ENCODE peak calls at places on chromosomes 13 and 19, in ten cellular contexts. G is neural progenitor cell, O is left ventricle myocardium inferior, U is NCI-H2107, T is AG04449, S is putamen, N is fibroblast of gingiva, I is EL, R is colonic mucosa, E is GM04504. H is an unnamed sample.

GRCh38 chr19:32816555-32817099 is 52.9 kb downstream of the SLC7A9 start:
- DNase-seq in G (no peak), O (no peak), U (no peak), T (no peak), S (no peak), N (no peak), I (no peak), R (no peak), E (no peak), H (no peak)

GRCh38 chr13:46593403-46593802 is 40.4 kb downstream of the LRCH1 start:
- DNase-seq in G (no peak), O (no peak), U (no peak), T (no peak), S (no peak), N (no peak), I (no peak), R (no peak), E (no peak), H (no peak)

GRCh38 chr19:30249911-30250310 is 122.3 kb upstream of the ZNF536 start:
- DNase-seq in G (no peak), O (no peak), U (no peak), T (no peak), S (no peak), N (no peak), I (no peak), R (no peak), E (no peak), H (no peak)

GRCh38 chr19:13070425-13071140 is 32.1 kb downstream of the LYL1 start:
- DNase-seq in G (no peak), O (no peak), U (no peak), T (no peak), S (no peak), N (no peak), I (no peak), R (no peak), E (no peak), H (no peak)

GRCh38 chr13:100721885-100722512 is 47.4 kb upstream of the TMTC4 start:
- DNase-seq in G (peak), O (no peak), U (peak), T (peak), S (peak), N (peak), I (peak), R (peak), E (peak), H (no peak)

GRCh38 chr13:93145199-93145598 is 81.4 kb upstream of the GPC6 start:
- DNase-seq in G (no peak), O (no peak), U (no peak), T (no peak), S (no peak), N (no peak), I (no peak), R (no peak), E (no peak), H (no peak)

GRCh38 chr13:37173214-37173613 is 67.8 kb upstream of the CSNK1A1L start:
- DNase-seq in G (no peak), O (no peak), U (no peak), T (peak), S (no peak), N (peak), I (peak), R (no peak), E (peak), H (no peak)

GRCh38 chr13:114102521-114103288 is 29.7 kb downstream of the RASA3 start:
- DNase-seq in G (no peak), O (no peak), U (no peak), T (no peak), S (no peak), N (no peak), I (no peak), R (no peak), E (no peak), H (peak)

GRCh38 chr19:32631381-32631780 is 43.6 kb downstream of the ANKRD27 start:
- DNase-seq in G (peak), O (no peak), U (no peak), T (no peak), S (peak), N (no peak), I (no peak), R (no peak), E (no peak), H (no peak)

GRCh38 chr19:8126008-8126407 is 23.4 kb downstream of the FBN3 start:
- DNase-seq in G (no peak), O (no peak), U (no peak), T (no peak), S (no peak), N (no peak), I (no peak), R (no peak), E (no peak), H (no peak)

GRCh38 chr19:40716031-40716654 is 543 bp downstream of the COQ8B start:
- DNase-seq in G (no peak), O (no peak), U (no peak), T (no peak), S (peak), N (no peak), I (peak), R (no peak), E (no peak), H (no peak)

GRCh38 chr19:53775524-53775923 is 48.6 kb downstream of the NLRP12 start:
- DNase-seq in G (no peak), O (no peak), U (no peak), T (no peak), S (no peak), N (no peak), I (no peak), R (no peak), E (no peak), H (no peak)

GRCh38 chr19:47437500-47437899 is 18.2 kb upstream of the MEIS3 start:
- DNase-seq in G (peak), O (no peak), U (no peak), T (no peak), S (no peak), N (no peak), I (no peak), R (no peak), E (no peak), H (peak)

GRCh38 chr13:30673669-30674521 is 56.2 kb downstream of the USPL1 start:
- DNase-seq in G (peak), O (peak), U (peak), T (peak), S (peak), N (peak), I (peak), R (peak), E (peak), H (peak)

GRCh38 chr13:65293530-65294198 is 1936.5 kb downstream of the PCDH9 start:
- DNase-seq in G (no peak), O (no peak), U (no peak), T (no peak), S (no peak), N (no peak), I (no peak), R (no peak), E (no peak), H (no peak)

GRCh38 chr13:112796190-112796915 is 106.5 kb downstream of the ATP11A start:
- DNase-seq in G (no peak), O (no peak), U (no peak), T (no peak), S (no peak), N (no peak), I (no peak), R (no peak), E (no peak), H (no peak)

GRCh38 chr13:40430234-40430633 is 236.2 kb downstream of the FOXO1 start:
- DNase-seq in G (peak), O (no peak), U (no peak), T (no peak), S (no peak), N (no peak), I (no peak), R (no peak), E (no peak), H (no peak)

GRCh38 chr13:100634686-100635085 is 39.9 kb downstream of the TMTC4 start:
- DNase-seq in G (no peak), O (no peak), U (no peak), T (no peak), S (no peak), N (no peak), I (no peak), R (no peak), E (no peak), H (no peak)

GRCh38 chr13:24502567-24503375 is 9.8 kb downstream of the PARP4 start:
- DNase-seq in G (peak), O (peak), U (no peak), T (no peak), S (no peak), N (peak), I (peak), R (peak), E (peak), H (no peak)

GRCh38 chr13:54647275-54647674 is 1618.7 kb downstream of the OLFM4 start:
- DNase-seq in G (no peak), O (no peak), U (no peak), T (no peak), S (no peak), N (no peak), I (no peak), R (no peak), E (no peak), H (no peak)

GRCh38 chr19:31497709-31498108 is 148.5 kb upstream of the TSHZ3 start:
- DNase-seq in G (no peak), O (no peak), U (no peak), T (no peak), S (no peak), N (no peak), I (no peak), R (no peak), E (no peak), H (no peak)

GRCh38 chr13:29911781-29912478 is 61.5 kb upstream of the UBL3 start:
- DNase-seq in G (no peak), O (no peak), U (no peak), T (no peak), S (no peak), N (no peak), I (no peak), R (no peak), E (no peak), H (no peak)

GRCh38 chr13:23289917-23290357 is 109.2 kb downstream of the SGCG start:
- DNase-seq in G (no peak), O (no peak), U (no peak), T (peak), S (peak), N (peak), I (peak), R (no peak), E (peak), H (no peak)

H was measured in lower lobe of right lung.